ENCODE peak calls at places on chromosomes 6 and 20, in seven cellular contexts. W is right atrium auricular region, H is sigmoid colon, S is RWPE2, L is upper lobe of left lung, N is body of pancreas, Y is cardiac muscle cell. K is an unnamed sample. For H3K9me3, the result is how much of the 10 kb centered on the place peaks cover.

GRCh38 chr20:41650221-41650948 is 32.2 kb upstream of the CHD6 start:
- DNase-seq in L (no peak), Y (no peak), S (no peak), W (no peak), H (no peak), N (peak), K (no peak)

GRCh38 chr6:39800388-39801032 is 8.3 kb downstream of the DAAM2 start:
- DNase-seq in W (no peak), N (no peak), L (no peak), S (no peak), Y (no peak), H (no peak), K (no peak)

GRCh38 chr20:63441136-63441776 is 31.2 kb downstream of the KCNQ2 start:
- DNase-seq in S (no peak), L (peak), H (no peak), Y (no peak), W (no peak), N (no peak), K (no peak)

GRCh38 chr6:52195886-52196285 is 9.7 kb downstream of the IL17A start:
- DNase-seq in N (no peak), S (no peak), H (no peak), L (no peak), Y (no peak), W (no peak), K (no peak)

GRCh38 chr6:37115236-37115894 is 54.6 kb upstream of the PIM1 start:
- DNase-seq in W (no peak), Y (no peak), N (no peak), S (no peak), H (no peak), L (no peak), K (no peak)

GRCh38 chr20:61845276-61845675 is 220.4 kb downstream of the TAF4 start:
- DNase-seq in N (no peak), H (no peak), Y (no peak), S (no peak), L (no peak), W (no peak), K (no peak)

GRCh38 chr6:163489584-163489983 is 75.1 kb downstream of the QKI start:
- DNase-seq in L (no peak), W (no peak), N (no peak), S (no peak), H (no peak), Y (no peak), K (no peak)

GRCh38 chr6:167737205-167737830 is 89.4 kb upstream of the AFDN start:
- DNase-seq in W (no peak), Y (no peak), S (no peak), L (no peak), H (peak), N (no peak), K (no peak)

GRCh38 chr20:55160996-55161395 is 685.6 kb downstream of the DOK5 start:
- DNase-seq in S (no peak), L (no peak), N (no peak), W (no peak), Y (no peak), H (no peak), K (no peak)

GRCh38 chr6:143505111-143505510 is 6.4 kb downstream of the FUCA2 start:
- DNase-seq in W (no peak), L (no peak), N (no peak), Y (no peak), S (no peak), H (no peak), K (no peak)

GRCh38 chr6:99344289-99344688 is 5.2 kb downstream of the FAXC start:
- DNase-seq in Y (no peak), H (no peak), S (no peak), W (no peak), N (no peak), L (no peak), K (no peak)

GRCh38 chr6:41563060-41563776 is 17.0 kb downstream of the FOXP4 start:
- DNase-seq in N (no peak), L (no peak), W (no peak), Y (no peak), S (no peak), H (no peak), K (no peak)

GRCh38 chr6:104591573-104592334 is 268.0 kb downstream of the HACE1 start:
- DNase-seq in S (no peak), H (no peak), Y (no peak), W (no peak), L (no peak), N (peak), K (no peak)

GRCh38 chr6:79984261-79984660 is 20.2 kb upstream of the TTK start:
- DNase-seq in N (no peak), W (no peak), S (no peak), Y (no peak), H (no peak), L (no peak), K (peak)

GRCh38 chr6:163122365-163122764 is 292.2 kb upstream of the QKI start:
- DNase-seq in S (no peak), H (no peak), L (no peak), Y (no peak), W (no peak), N (no peak), K (no peak)

GRCh38 chr6:44216677-44217331 is at the start of gene MYMX:
- DNase-seq in S (no peak), L (no peak), Y (no peak), H (peak), W (no peak), N (peak), K (no peak)

GRCh38 chr6:21836772-21837460 is 243.4 kb downstream of the SOX4 start:
- DNase-seq in W (no peak), S (no peak), Y (no peak), L (no peak), N (no peak), H (no peak), K (no peak)

GRCh38 chr6:21992178-21992967 is 304.5 kb downstream of the PRL start:
- DNase-seq in W (no peak), L (no peak), H (no peak), N (no peak), S (no peak), Y (no peak), K (no peak)

DNA sequence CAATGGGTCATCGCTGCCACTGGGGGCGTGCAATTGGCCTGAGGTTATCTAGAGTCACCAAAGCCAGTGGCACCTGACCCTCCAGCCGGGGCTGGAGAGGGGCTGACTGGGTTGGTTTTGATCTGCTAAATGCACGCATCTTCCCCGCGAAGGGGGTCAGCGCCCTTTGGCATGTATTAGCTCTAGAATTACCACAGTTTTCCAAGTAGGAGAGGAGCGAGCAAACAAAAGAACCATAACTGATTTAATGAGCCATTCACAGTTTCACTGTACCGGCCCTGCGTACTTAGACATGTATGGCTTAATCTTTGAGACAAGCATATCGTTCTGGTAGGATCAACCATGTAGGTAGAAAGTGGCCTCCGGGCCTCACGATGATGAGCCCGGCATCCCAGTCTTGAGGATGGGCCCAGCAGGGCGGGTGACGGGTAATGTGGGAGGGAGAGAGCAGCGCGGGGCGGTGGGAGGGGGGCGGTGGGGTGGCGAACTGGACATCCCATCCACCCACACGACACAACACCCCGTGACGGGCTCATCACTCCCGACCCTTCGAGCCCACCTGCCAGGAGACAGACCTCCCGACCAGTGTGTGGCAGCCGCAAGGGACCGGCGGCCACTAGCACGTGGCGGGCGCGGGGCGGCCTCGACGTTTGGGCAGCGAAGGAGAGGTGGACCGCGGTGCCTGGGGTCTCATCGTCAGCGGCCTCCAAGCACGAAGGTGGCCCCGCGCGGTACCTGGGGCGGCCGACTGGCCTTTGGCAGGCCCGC is 1957.5 kb upstream of the DEFB115 start:
- DNase-seq in Y (no peak), W (no peak), L (peak), N (no peak), H (peak), S (peak), K (no peak)
- H3K9me3 ChIP-seq in Y (under half), W (under half), L (under half), N (under half), H (under half), S (under half), K (under half)

GRCh38 chr6:12110523-12111154 is 98.5 kb downstream of the HIVEP1 start:
- DNase-seq in L (no peak), N (no peak), W (no peak), H (no peak), S (no peak), Y (no peak), K (no peak)
- H3K9me3 ChIP-seq in L (under half), N (under half), W (under half), H (under half), S (under half), Y (under half), K (under half)

DNA sequence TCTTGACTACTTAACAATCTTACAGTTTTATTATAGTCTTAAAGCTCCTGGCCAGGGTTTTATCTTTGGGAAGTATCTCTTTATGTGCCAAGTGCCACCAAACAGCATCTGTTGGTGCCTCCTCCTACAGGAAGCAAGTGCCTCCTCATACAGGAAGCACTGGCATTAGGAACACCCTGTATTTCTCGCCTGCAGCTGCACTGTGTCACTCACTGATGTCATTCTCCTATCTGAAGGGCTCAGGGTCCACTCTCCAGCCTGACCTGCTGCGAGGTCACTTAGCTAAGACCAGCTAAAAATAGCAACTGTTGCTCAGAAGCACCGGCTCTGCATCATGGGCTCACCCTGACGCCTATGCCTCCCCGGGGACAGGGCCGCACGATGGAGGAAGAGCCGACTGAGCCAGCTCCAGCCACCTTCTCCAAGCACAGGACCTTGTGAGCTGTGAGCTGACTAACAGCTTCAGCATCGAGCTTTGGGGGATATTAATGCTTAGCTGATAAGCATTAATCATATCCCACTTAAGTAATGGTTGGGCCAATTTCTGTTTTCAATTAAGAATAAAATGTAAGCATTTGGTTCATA is 66.3 kb upstream of the CD93 start:
- DNase-seq in L (no peak), S (no peak), Y (peak), N (peak), H (peak), W (peak), K (no peak)
- H3K9me3 ChIP-seq in L (under half), S (under half), Y (under half), N (under half), H (under half), W (under half), K (under half)

GRCh38 chr6:164817662-164818061 is 491.7 kb downstream of the C6orf118 start:
- DNase-seq in S (no peak), Y (no peak), W (no peak), H (no peak), L (no peak), N (no peak), K (no peak)
- H3K9me3 ChIP-seq in S (under half), Y (under half), W (under half), H (under half), L (under half), N (under half), K (under half)

GRCh38 chr6:169411722-169412121 is 158.1 kb upstream of the THBS2 start:
- DNase-seq in W (no peak), L (no peak), S (no peak), Y (no peak), H (no peak), N (no peak), K (no peak)
- H3K9me3 ChIP-seq in W (under half), L (under half), S (under half), Y (under half), H (under half), N (under half), K (under half)

DNA sequence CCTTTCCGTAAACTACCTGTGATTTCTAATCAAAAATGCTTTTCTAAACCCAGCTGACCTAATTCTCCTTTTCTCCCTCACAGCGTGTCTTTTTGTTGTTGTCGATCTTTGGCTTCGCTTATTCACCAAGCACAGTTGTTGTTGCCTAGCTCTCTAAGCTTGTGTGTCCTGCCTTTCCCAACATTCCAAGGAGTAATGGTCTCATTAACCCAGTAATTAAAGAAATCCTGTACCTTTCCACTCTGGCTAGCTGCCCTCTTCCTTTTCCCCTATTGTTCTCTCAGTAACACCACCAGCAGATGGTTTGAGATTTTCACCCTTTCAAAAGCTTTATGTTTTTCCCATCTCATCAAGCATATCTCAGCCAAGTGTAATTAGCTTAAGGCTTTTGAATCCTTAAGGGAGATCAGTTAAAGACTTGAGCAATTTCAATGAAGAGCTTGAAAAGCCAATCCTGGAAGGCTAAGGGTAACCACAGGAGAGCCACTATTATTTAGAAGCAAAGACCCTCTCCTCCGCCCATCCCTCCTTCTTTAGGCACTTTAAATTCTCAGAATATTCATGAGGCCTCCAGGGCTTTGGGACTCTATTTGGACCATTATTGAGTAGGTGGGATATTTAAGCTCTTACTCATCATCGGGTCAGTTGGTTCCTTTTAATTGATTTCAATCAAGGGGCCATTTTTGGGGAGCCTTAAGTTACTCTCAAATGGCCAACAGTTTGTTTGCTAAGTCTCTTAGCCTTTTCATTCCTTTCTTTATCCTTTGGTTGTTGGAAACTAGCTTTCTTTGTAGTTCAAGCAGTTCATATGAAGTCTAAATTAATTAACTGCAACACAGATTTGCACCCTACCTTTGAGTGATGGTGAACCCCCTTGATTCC is 567.4 kb downstream of the KIF16B start:
- DNase-seq in N (no peak), Y (no peak), S (no peak), W (no peak), H (no peak), L (no peak), K (no peak)
- H3K9me3 ChIP-seq in N (under half), Y (under half), S (under half), W (under half), H (under half), L (under half), K (under half)

DNA sequence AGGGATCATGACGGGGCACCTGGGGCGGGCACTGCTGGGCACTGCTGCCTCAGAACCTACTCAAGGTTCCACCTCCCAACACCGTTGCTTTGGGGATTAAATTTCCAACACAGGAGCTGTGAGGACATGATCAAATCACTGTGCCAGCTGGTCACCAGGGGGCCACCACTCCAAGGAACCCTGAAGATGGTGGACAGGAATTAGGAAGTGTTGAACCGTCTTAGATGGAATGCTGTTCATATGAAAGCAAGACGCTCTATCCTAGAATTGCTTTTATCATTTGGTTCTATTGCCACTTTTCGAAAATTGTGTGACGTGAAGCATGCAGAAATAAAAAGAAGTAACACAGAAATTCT is 140.3 kb downstream of the DLL1 start:
- DNase-seq in N (no peak), Y (no peak), W (no peak), L (no peak), S (no peak), H (no peak), K (no peak)
- H3K9me3 ChIP-seq in N (under half), Y (under half), W (under half), L (under half), S (under half), H (under half), K (under half)